ENCODE peak calls at places on chromosomes 6 and 20, in seven cellular contexts. J, Z, X, U, R, M and O are unnamed samples.

GRCh38 chr6:513961-514360 is 122.4 kb downstream of the IRF4 start:
- DNase-seq in R (no peak), U (no peak), J (no peak), M (no peak), Z (no peak), X (no peak), O (no peak)

GRCh38 chr20:50372770-50373088 is 137.5 kb upstream of the PTPN1 start:
- DNase-seq in J (no peak), X (no peak), U (no peak), M (no peak), Z (no peak), R (peak), O (no peak)

GRCh38 chr20:1793821-1794220 is 101.4 kb upstream of the SIRPA start:
- DNase-seq in U (no peak), X (no peak), J (no peak), R (no peak), Z (no peak), M (no peak), O (no peak)

GRCh38 chr20:17863577-17864292 is 104.9 kb downstream of the SNX5 start:
- DNase-seq in R (peak), J (peak), M (no peak), U (peak), X (no peak), Z (no peak), O (no peak)

GRCh38 chr6:111758608-111759293 is 114.5 kb downstream of the FYN start:
- DNase-seq in U (no peak), Z (no peak), X (no peak), M (no peak), R (peak), J (no peak), O (no peak)

GRCh38 chr6:132300323-132300949 is 100.8 kb downstream of the MOXD1 start:
- DNase-seq in R (peak), U (peak), J (peak), X (no peak), M (no peak), Z (peak), O (peak)

GRCh38 chr6:41074692-41075436 is 2.1 kb downstream of the NFYA start:
- DNase-seq in J (no peak), U (peak), M (no peak), X (no peak), Z (no peak), R (no peak), O (no peak)

GRCh38 chr20:52056203-52057062 is 135.1 kb downstream of the ZFP64 start:
- DNase-seq in U (no peak), R (peak), J (peak), X (no peak), M (no peak), Z (no peak), O (no peak)

GRCh38 chr20:50129662-50130345 is 16.9 kb upstream of the UBE2V1 start:
- DNase-seq in U (no peak), R (peak), Z (no peak), J (no peak), M (no peak), X (no peak), O (no peak)

GRCh38 chr20:62134735-62135231 is 8.4 kb downstream of the PSMA7 start:
- DNase-seq in Z (no peak), U (no peak), J (no peak), M (no peak), X (no peak), R (peak), O (no peak)

GRCh38 chr6:138250513-138251247 is 32.4 kb upstream of the PBOV1 start:
- DNase-seq in J (peak), M (no peak), U (peak), X (no peak), R (peak), Z (no peak), O (no peak)

GRCh38 chr6:122381494-122382083 is 17.9 kb upstream of the HSF2 start:
- DNase-seq in J (peak), R (peak), U (peak), M (peak), Z (peak), X (peak), O (peak)

GRCh38 chr6:25192562-25192961 is 86.6 kb upstream of the CARMIL1 start:
- DNase-seq in M (no peak), J (no peak), U (no peak), Z (no peak), R (peak), X (no peak), O (no peak)

GRCh38 chr20:4052554-4052953 is 37.2 kb upstream of the RNF24 start:
- DNase-seq in J (no peak), M (no peak), U (no peak), R (no peak), X (no peak), Z (no peak), O (no peak)

GRCh38 chr20:10379761-10380160 is 54.3 kb downstream of the MKKS start:
- DNase-seq in J (no peak), U (peak), X (no peak), M (no peak), R (no peak), Z (no peak), O (no peak)

GRCh38 chr6:26107935-26108334 is 20.7 kb downstream of the HFE start:
- DNase-seq in M (no peak), R (no peak), Z (no peak), J (no peak), U (no peak), X (no peak), O (no peak)

GRCh38 chr6:122770835-122771601 is 8.5 kb upstream of the FABP7 start:
- DNase-seq in U (peak), R (no peak), J (no peak), X (no peak), Z (peak), M (no peak), O (peak)

GRCh38 chr6:7419065-7419464 is 29.5 kb downstream of the RIOK1 start:
- DNase-seq in Z (peak), R (no peak), J (no peak), X (no peak), M (no peak), U (no peak), O (no peak)

GRCh38 chr6:9250852-9251251 is 815.5 kb upstream of the SLC35B3 start:
- DNase-seq in U (peak), R (peak), M (no peak), J (peak), Z (peak), X (no peak), O (no peak)

GRCh38 chr6:45686841-45687569 is 309.3 kb upstream of the SUPT3H start:
- DNase-seq in J (no peak), X (no peak), R (no peak), Z (no peak), M (no peak), U (no peak), O (no peak)

GRCh38 chr6:3708540-3708939 is 43.0 kb downstream of the PXDC1 start:
- DNase-seq in Z (no peak), U (no peak), J (no peak), X (no peak), M (no peak), R (no peak), O (no peak)

GRCh38 chr6:14040042-14040441 is 77.5 kb upstream of the CD83 start:
- DNase-seq in J (no peak), R (no peak), U (peak), X (no peak), M (no peak), Z (no peak), O (no peak)

GRCh38 chr6:113082691-113083090 is 735.6 kb downstream of the RFPL4B start:
- DNase-seq in X (no peak), R (peak), J (peak), M (no peak), U (no peak), Z (no peak), O (no peak)

GRCh38 chr6:157273756-157274088 is 49.6 kb downstream of the TMEM242 start:
- DNase-seq in J (peak), U (peak), Z (peak), M (no peak), R (no peak), X (peak), O (peak)

GRCh38 chr20:62439218-62439617 is 11.9 kb upstream of the RBBP8NL start:
- DNase-seq in U (no peak), J (no peak), M (no peak), R (no peak), X (no peak), Z (peak), O (no peak)

GRCh38 chr6:159422041-159422984 is 253.1 kb downstream of the FNDC1 start:
- DNase-seq in Z (no peak), U (no peak), R (peak), X (no peak), J (no peak), M (no peak), O (no peak)

GRCh38 chr6:90088009-90088408 is 193.7 kb downstream of the GJA10 start:
- DNase-seq in R (peak), U (peak), Z (peak), J (peak), M (no peak), X (no peak), O (no peak)

GRCh38 chr6:161138545-161139303 is 135.1 kb downstream of the AGPAT4 start:
- DNase-seq in U (no peak), X (no peak), J (no peak), R (no peak), Z (no peak), M (no peak), O (no peak)

GRCh38 chr6:128367437-128367836 is 153.0 kb downstream of the PTPRK start:
- DNase-seq in J (no peak), X (no peak), R (no peak), U (peak), Z (no peak), M (no peak), O (no peak)